ENCODE peak calls at places on chromosome 13, in four cellular contexts. Z is nephron progenitor cell, R is fibroblast of mammary gland, U is H9. S is an unnamed sample.

GRCh38 chr13:39684531-39685137 is 29.2 kb downstream of the COG6 start:
- DNase-seq in R (peak), U (no peak), Z (no peak), S (peak)

GRCh38 chr13:112876305-112877000 is 92.6 kb upstream of the MCF2L start:
- DNase-seq in Z (no peak), R (no peak), U (no peak), S (no peak)

GRCh38 chr13:20482275-20482761 is 43.3 kb downstream of the CRYL1 start:
- DNase-seq in R (no peak), U (no peak), Z (no peak), S (no peak)

GRCh38 chr13:96178759-96179158 is 88.9 kb downstream of the HS6ST3 start:
- DNase-seq in Z (no peak), U (no peak), R (no peak), S (no peak)

GRCh38 chr13:73809561-73809960 is 324.6 kb downstream of the KLF12 start:
- DNase-seq in R (peak), U (no peak), Z (no peak), S (peak)

GRCh38 chr13:77751513-77752456 is 54.3 kb downstream of the SLAIN1 start:
- DNase-seq in Z (peak), R (peak), U (peak), S (peak)

GRCh38 chr13:32040689-32041088 is 9.1 kb downstream of the FRY start:
- DNase-seq in R (peak), U (no peak), Z (no peak), S (no peak)

GRCh38 chr13:38223093-38223492 is 126.6 kb upstream of the UFM1 start:
- DNase-seq in U (no peak), R (peak), Z (peak), S (peak)

GRCh38 chr13:36345438-36346221 is 564 bp downstream of the SPART start:
- DNase-seq in Z (peak), R (peak), U (peak), S (peak)

GRCh38 chr13:51453959-51454703 is 1.3 kb upstream of the INTS6 start:
- DNase-seq in Z (peak), R (peak), U (no peak), S (peak)

GRCh38 chr13:99614465-99614885 is 113.2 kb downstream of the TM9SF2 start:
- DNase-seq in U (peak), R (no peak), Z (no peak), S (peak)
- TF ChIP-seq CTCF in U (peak), R (no peak), Z (peak), S (no peak)

GRCh38 chr13:48590141-48590863 is 57.4 kb upstream of the RCBTB2 start:
- DNase-seq in Z (no peak), U (no peak), R (no peak), S (no peak)
- TF ChIP-seq CTCF in Z (no peak), U (no peak), R (no peak), S (no peak)

GRCh38 chr13:31012285-31013024 is 80.0 kb downstream of the TEX26 start:
- DNase-seq in Z (no peak), R (peak), U (peak), S (peak)
- TF ChIP-seq CTCF in Z (peak), R (peak), U (peak), S (peak)

GRCh38 chr13:47832458-47832972 is 168.6 kb downstream of the SUCLA2 start:
- DNase-seq in Z (no peak), R (no peak), U (no peak), S (no peak)
- TF ChIP-seq CTCF in Z (no peak), R (no peak), U (peak), S (no peak)

GRCh38 chr13:25881946-25882574 is 169.8 kb downstream of the SHISA2 start:
- DNase-seq in R (no peak), U (no peak), Z (peak), S (no peak)
- TF ChIP-seq CTCF in R (no peak), U (no peak), Z (no peak), S (no peak)

DNA sequence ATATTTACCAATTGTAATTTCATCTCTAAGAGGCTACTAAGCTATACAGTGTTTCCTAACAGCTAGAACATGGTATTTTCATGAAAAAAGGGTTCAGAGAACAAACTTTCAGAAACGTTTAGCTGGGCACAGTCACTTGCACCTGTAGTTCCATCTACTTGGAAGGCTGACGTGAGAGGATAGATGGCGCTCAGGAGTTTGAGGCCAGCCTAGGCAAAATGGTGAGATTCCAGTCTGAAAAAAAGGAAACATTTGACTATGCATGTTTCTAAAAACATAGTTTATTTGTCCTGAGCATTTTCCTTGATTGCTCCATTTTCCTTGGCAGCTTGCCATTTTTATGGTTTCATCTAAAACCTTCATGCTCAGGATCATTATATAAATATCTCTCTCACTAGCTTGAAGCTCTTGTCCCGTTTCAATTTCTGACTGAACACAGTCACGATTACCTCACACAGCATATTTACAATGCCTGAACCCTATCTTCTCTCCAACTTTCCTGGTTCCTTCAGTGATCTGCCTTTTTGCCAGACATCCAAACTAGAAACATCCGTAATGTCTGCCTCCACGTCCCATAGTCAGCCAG is 200.8 kb downstream of the RGCC start:
- DNase-seq in Z (no peak), U (no peak), R (peak), S (peak)
- TF ChIP-seq CTCF in Z (no peak), U (peak), R (no peak), S (no peak)

GRCh38 chr13:80408270-80408669 is 67.3 kb upstream of the SPRY2 start:
- DNase-seq in R (no peak), U (peak), Z (no peak), S (no peak)
- TF ChIP-seq CTCF in R (no peak), U (peak), Z (no peak), S (no peak)

GRCh38 chr13:106110241-106110855 is 425.1 kb downstream of the EFNB2 start:
- DNase-seq in R (no peak), Z (no peak), U (no peak), S (no peak)
- TF ChIP-seq CTCF in R (no peak), Z (no peak), U (peak), S (no peak)